ENCODE peak calls at places on chromosomes 11 and 22, in five cellular contexts. A is A549, Q is H1, X is HepG2, I is GM12878. C is an unnamed sample.

GRCh38 chr22:27588273-27588672 is 213.3 kb downstream of the MN1 start:
- DNase-seq in A (no peak), Q (no peak), X (no peak), I (no peak), C (no peak)

GRCh38 chr11:122709042-122709760 is 53.7 kb downstream of the UBASH3B start:
- DNase-seq in A (no peak), Q (no peak), X (no peak), I (no peak), C (no peak)

GRCh38 chr11:34126959-34127848 is 21.8 kb downstream of the NAT10 start:
- DNase-seq in A (no peak), Q (no peak), X (no peak), I (no peak), C (no peak)

GRCh38 chr22:46741974-46742519 is 4.0 kb upstream of the CERK start:
- DNase-seq in A (no peak), Q (no peak), X (no peak), I (no peak), C (no peak)

GRCh38 chr22:49553076-49553475 is 274.6 kb downstream of the BRD1 start:
- DNase-seq in A (no peak), Q (no peak), X (no peak), I (no peak), C (no peak)

GRCh38 chr11:16356751-16357365 is 512 bp upstream of the SOX6 start:
- DNase-seq in A (no peak), Q (no peak), X (no peak), I (no peak), C (no peak)

GRCh38 chr22:30878516-30879365 is 89.8 kb downstream of the MORC2 start:
- DNase-seq in A (no peak), Q (no peak), X (peak), I (no peak), C (peak)

GRCh38 chr11:64778473-64779298 is at the start of gene SF1:
- DNase-seq in A (peak), Q (peak), X (peak), I (peak), C (peak)

GRCh38 chr11:76189682-76190081 is 16.6 kb downstream of the WNT11 start:
- DNase-seq in A (no peak), Q (no peak), X (no peak), I (no peak), C (no peak)

GRCh38 chr22:37169947-37170688 is 17.9 kb downstream of the C1QTNF6 start:
- DNase-seq in A (no peak), Q (no peak), X (no peak), I (no peak), C (peak)

GRCh38 chr22:37681556-37682049 is 4.5 kb upstream of the NOL12 start:
- DNase-seq in A (no peak), Q (peak), X (peak), I (no peak), C (peak)

GRCh38 chr22:24060375-24060788 is 49.3 kb downstream of the CABIN1 start:
- DNase-seq in A (no peak), Q (no peak), X (no peak), I (no peak), C (no peak)

GRCh38 chr11:86896486-86896885 is 58.7 kb downstream of the FZD4 start:
- DNase-seq in A (no peak), Q (no peak), X (no peak), I (no peak), C (no peak)

GRCh38 chr11:8317164-8317563 is 53.5 kb upstream of the LMO1 start:
- DNase-seq in A (no peak), Q (no peak), X (no peak), I (no peak), C (no peak)

GRCh38 chr22:35740616-35741015 is 22.9 kb downstream of the APOL5 start:
- DNase-seq in A (no peak), Q (no peak), X (no peak), I (no peak), C (no peak)

GRCh38 chr22:38843716-38844660 is at the start of gene NPTXR:
- DNase-seq in A (peak), Q (peak), X (peak), I (no peak), C (peak)

GRCh38 chr11:121559812-121560211 is 107.0 kb upstream of the SORL1-AS1 start:
- DNase-seq in A (no peak), Q (no peak), X (no peak), I (no peak), C (no peak)
- TF ChIP-seq HDAC2 in A (no peak), Q (no peak), X (no peak), I (no peak), C (no peak)

GRCh38 chr22:42670921-42671709 is 21.9 kb upstream of the CYB5R3 start:
- DNase-seq in A (no peak), Q (no peak), X (no peak), I (no peak), C (no peak)
- TF ChIP-seq RFX5 in A (no peak), Q (no peak), X (no peak), I (no peak), C (no peak)

GRCh38 chr11:31233425-31233824 is 136.1 kb downstream of the DCDC1 start:
- DNase-seq in A (no peak), Q (no peak), X (peak), I (no peak), C (no peak)

GRCh38 chr11:31240340-31240904 is 129.1 kb downstream of the DCDC1 start:
- DNase-seq in A (peak), Q (no peak), X (peak), I (no peak), C (peak)

GRCh38 chr11:31237819-31238771 is 131.4 kb downstream of the DCDC1 start:
- DNase-seq in A (no peak), Q (no peak), X (no peak), I (no peak), C (no peak)

DNA sequence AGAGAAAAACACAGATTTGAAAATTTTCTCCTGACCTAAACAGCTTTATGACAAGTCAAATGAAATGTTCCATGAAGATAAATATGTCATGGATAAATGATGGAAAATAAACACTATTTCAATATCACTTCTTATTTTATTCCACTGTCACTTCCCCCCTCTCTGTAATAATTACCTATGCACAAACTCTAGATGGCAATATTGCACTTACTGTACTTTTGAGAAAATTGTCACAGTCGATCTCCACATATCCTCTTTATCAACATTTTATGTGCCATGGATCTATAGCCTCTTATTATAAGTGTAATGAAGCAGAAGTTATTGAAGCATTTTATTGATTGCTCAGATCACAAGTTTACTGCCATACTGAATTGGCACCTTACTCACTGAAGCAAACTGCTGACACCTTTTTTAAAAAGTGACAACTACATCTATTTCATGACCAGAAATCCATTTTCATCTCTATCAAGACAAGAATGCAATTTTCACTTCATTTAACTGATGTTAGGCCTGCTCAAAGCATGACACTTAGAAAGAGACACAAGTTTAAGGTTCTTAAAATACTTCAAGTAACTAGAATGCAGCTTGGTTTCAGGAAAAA is 133.4 kb downstream of the DCDC1 start:
- DNase-seq in A (no peak), Q (no peak), X (no peak), I (no peak), C (no peak)
- TF ChIP-seq HDAC2 in A (no peak), Q (no peak), X (no peak), I (no peak), C (no peak)

GRCh38 chr11:2459016-2459725 is 14.4 kb downstream of the KCNQ1 start:
- DNase-seq in A (no peak), Q (no peak), X (no peak), I (no peak), C (no peak)
- TF ChIP-seq RFX5 in A (no peak), Q (no peak), X (no peak), I (no peak), C (no peak)

GRCh38 chr11:11250470-11250869 is 102.6 kb downstream of the CSNK2A3 start:
- DNase-seq in A (no peak), Q (no peak), X (no peak), I (no peak), C (no peak)
- TF ChIP-seq HDAC2 in A (no peak), Q (no peak), X (no peak), I (no peak), C (no peak)

GRCh38 chr11:130778026-130778425 is 138.3 kb downstream of the SNX19 start:
- DNase-seq in A (no peak), Q (no peak), X (no peak), I (no peak), C (no peak)
- TF ChIP-seq RFX5 in A (no peak), Q (no peak), X (no peak), I (no peak), C (no peak)

DNA sequence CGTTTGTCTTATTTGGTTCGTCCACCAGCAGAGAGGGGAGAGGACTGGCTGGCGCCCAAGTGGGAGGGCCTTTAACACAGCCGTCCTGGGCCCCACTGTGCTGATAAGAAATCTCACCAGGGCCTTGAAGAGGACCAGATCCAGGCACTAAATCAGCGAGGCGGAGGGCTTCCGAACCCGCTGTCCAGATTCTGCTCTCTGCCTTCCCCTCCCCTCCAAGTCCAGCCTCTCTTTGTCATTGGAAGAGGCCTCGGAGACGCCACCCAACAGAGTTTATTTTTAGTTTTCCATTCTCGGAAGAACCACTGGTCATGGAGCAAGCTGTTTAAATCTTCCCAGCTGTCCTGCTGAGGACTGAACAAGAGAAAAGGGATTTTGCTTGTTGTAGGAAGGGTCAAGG is 9.3 kb upstream of the FXYD6 start:
- DNase-seq in A (no peak), Q (peak), X (peak), I (no peak), C (no peak)
- TF ChIP-seq HDAC2 in A (no peak), Q (no peak), X (no peak), I (no peak), C (no peak)